ENCODE peak calls at places on chromosomes 13 and 19, in ten cellular contexts. F is WTC11, W is bronchial epithelial cell, G is glutamatergic neuron, X is IMR-90, J is MCF 10A, B is BJ, K is GM10248, C is DND-41, P is GM23338. Q is an unnamed sample.

GRCh38 chr13:40993119-40993518 is 26.0 kb downstream of the ELF1 start:
- DNase-seq in F (peak; percentile 18), W (no peak), G (no peak), X (no peak), J (no peak), B (no peak), K (no peak), C (peak; percentile 47), P (peak; percentile 53), Q (no peak)

GRCh38 chr19:1247747-1248453 is 483 bp upstream of the MIDN start:
- DNase-seq in F (peak; percentile 71), W (peak; percentile 30), G (peak; percentile 65), X (peak; percentile 70), J (peak; percentile 63), B (no peak), K (peak; percentile 59), C (no peak), P (peak; percentile 83), Q (no peak)

GRCh38 chr13:79525458-79525857 is 44.5 kb downstream of the NDFIP2 start:
- DNase-seq in F (no peak), W (peak; percentile 75), G (no peak), X (no peak), J (peak; percentile 72), B (no peak), K (no peak), C (no peak), P (no peak), Q (no peak)

GRCh38 chr13:82772802-82773201 is 1109.5 kb downstream of the SLITRK1 start:
- DNase-seq in F (no peak), W (no peak), G (no peak), X (peak; percentile 47), J (peak; percentile 3), B (no peak), K (no peak), C (no peak), P (no peak), Q (no peak)

GRCh38 chr19:622666-623065 is 10.7 kb downstream of the POLRMT start:
- DNase-seq in F (no peak), W (no peak), G (no peak), X (no peak), J (no peak), B (no peak), K (no peak), C (no peak), P (no peak), Q (no peak)

GRCh38 chr19:982567-983170 is 1.5 kb upstream of the WDR18 start:
- DNase-seq in F (peak; percentile 86), W (peak; percentile 13), G (peak; percentile 86), X (peak; percentile 31), J (peak; percentile 66), B (no peak), K (peak; percentile 93), C (peak; percentile 80), P (peak; percentile 83), Q (peak; percentile 82)

GRCh38 chr13:30737511-30738342 is 2.4 kb downstream of the ALOX5AP start:
- DNase-seq in F (no peak), W (no peak), G (no peak), X (no peak), J (no peak), B (no peak), K (no peak), C (peak; percentile 65), P (no peak), Q (no peak)

GRCh38 chr19:23321953-23322549 is 71.9 kb upstream of the ZNF724 start:
- DNase-seq in F (no peak), W (no peak), G (no peak), X (no peak), J (peak; percentile 44), B (no peak), K (no peak), C (no peak), P (no peak), Q (no peak)

GRCh38 chr13:71629167-71629566 is 237.8 kb downstream of the DACH1 start:
- DNase-seq in F (no peak), W (no peak), G (no peak), X (no peak), J (no peak), B (no peak), K (no peak), C (no peak), P (peak; percentile 17), Q (no peak)

GRCh38 chr19:37413243-37414084 is 42.6 kb downstream of the ZNF527 start:
- DNase-seq in F (no peak), W (no peak), G (no peak), X (no peak), J (peak; percentile 1), B (no peak), K (no peak), C (no peak), P (no peak), Q (no peak)

GRCh38 chr13:113857531-113858195 is 6.2 kb downstream of the GAS6 start:
- DNase-seq in F (no peak), W (no peak), G (no peak), X (no peak), J (no peak), B (no peak), K (no peak), C (no peak), P (no peak), Q (no peak)

GRCh38 chr13:113947321-113948033 is 26.4 kb downstream of the C13orf46 start:
- DNase-seq in F (peak; percentile 30), W (peak; percentile 36), G (no peak), X (peak; percentile 43), J (peak; percentile 62), B (no peak), K (no peak), C (no peak), P (peak; percentile 27), Q (no peak)

GRCh38 chr19:31257025-31257424 is 92.2 kb downstream of the TSHZ3 start:
- DNase-seq in F (no peak), W (no peak), G (no peak), X (no peak), J (no peak), B (no peak), K (no peak), C (no peak), P (no peak), Q (no peak)

GRCh38 chr19:31255863-31256600 is 93.2 kb downstream of the TSHZ3 start:
- DNase-seq in F (no peak), W (peak; percentile 8), G (no peak), X (no peak), J (no peak), B (no peak), K (no peak), C (no peak), P (no peak), Q (no peak)

GRCh38 chr19:31257426-31258130 is 91.7 kb downstream of the TSHZ3 start:
- DNase-seq in F (no peak), W (no peak), G (no peak), X (no peak), J (no peak), B (no peak), K (no peak), C (no peak), P (no peak), Q (no peak)

GRCh38 chr19:31255174-31255862 is 93.9 kb downstream of the TSHZ3 start:
- DNase-seq in F (no peak), W (no peak), G (no peak), X (no peak), J (no peak), B (no peak), K (no peak), C (no peak), P (no peak), Q (no peak)

GRCh38 chr19:31256601-31256990 is 92.6 kb downstream of the TSHZ3 start:
- DNase-seq in F (no peak), W (peak; percentile 26), G (no peak), X (no peak), J (no peak), B (no peak), K (no peak), C (no peak), P (no peak), Q (no peak)
- TF ChIP-seq CTCF in F (no peak), W (no peak), G (no peak), X (no peak), J (no peak), B (no peak), K (no peak), C (no peak), P (no peak), Q (no peak)

DNA sequence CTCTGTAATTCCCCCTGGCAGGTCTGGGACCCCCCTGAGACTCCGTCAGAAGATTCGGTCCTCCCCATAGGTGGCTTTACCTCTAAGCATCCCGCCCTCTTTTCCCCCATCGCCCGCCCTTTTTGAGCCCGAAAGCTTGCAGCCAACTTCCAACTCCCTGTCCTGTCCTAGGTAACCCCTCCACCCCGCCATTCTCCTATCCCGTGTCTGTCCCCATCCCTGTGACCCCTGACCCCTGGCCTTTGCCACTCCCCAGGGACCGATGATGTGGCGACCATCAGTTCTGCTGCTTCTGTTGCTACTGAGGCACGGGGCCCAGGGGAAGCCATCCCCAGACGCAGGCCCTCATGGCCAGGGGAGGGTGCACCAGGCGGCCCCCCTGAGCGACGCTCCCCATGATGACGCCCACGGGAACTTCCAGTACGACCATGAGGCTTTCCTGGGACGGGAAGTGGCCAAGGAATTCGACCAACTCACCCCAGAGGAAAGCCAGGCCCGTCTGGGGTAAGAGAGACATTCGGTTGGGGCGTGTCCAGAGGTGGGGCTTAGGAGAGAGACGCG is 488 bp downstream of the RCN3 start:
- DNase-seq in F (peak; percentile 26), W (no peak), G (no peak), X (peak; percentile 30), J (no peak), B (no peak), K (no peak), C (no peak), P (peak; percentile 69), Q (no peak)
- TF ChIP-seq CTCF in F (no peak), W (no peak), G (no peak), X (no peak), J (no peak), B (no peak), K (no peak), C (no peak), P (no peak), Q (no peak)

DNA sequence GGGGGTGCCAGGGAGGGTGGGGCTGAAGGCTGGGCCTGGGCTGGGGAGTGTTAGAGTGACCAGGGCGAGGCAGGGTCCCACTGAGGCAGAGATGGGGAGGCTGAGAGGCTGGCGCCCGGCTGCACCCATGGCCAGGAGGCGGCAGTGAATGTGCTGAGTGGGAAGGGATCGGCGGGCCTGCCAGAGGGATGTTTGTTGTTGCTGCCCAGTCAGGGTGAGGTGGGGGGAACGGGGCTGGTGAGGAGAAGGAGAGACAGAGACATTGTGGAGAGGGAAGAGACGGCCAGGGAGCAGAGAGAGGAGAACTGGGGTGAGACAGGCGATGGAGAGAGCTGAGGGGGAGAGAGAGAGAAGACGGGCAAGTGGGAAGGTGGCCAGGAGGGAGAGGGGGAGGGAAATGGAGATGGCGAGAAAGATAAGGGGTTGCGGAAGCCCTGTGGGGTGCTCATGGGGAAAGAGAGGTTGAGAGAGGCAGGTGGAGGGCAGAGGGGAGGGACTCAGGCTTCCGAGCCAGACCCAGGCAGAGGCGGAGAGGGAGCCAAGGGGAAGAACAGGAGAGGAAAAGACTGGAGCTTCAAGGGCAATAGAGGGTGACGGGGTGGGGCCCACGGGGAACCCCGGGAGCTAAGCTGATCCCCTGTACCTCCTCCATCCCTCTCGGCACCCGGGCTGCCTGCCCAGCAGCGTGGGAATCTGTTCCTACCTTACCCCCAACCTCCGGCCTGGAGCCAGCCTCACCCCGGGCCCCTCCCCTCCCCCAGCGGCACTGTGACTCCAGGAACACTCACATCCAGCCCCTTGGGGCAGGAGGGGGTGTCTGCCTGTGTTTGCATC is 690 bp upstream of the B3GNT8 start:
- DNase-seq in F (peak; percentile 39), W (no peak), G (peak; percentile 52), X (no peak), J (no peak), B (no peak), K (peak; percentile 44), C (peak; percentile 48), P (peak; percentile 63), Q (no peak)
- TF ChIP-seq CTCF in F (no peak), W (peak; percentile 22), G (no peak), X (no peak), J (no peak), B (no peak), K (no peak), C (no peak), P (peak; percentile 1), Q (no peak)

GRCh38 chr13:81394605-81395004 is 1053.7 kb upstream of the SPRY2 start:
- DNase-seq in F (no peak), W (no peak), G (no peak), X (no peak), J (no peak), B (no peak), K (no peak), C (no peak), P (peak; percentile 16), Q (no peak)
- TF ChIP-seq CTCF in F (no peak), W (no peak), G (no peak), X (no peak), J (no peak), B (no peak), K (no peak), C (no peak), P (no peak), Q (no peak)